ENCODE peak calls at places on chromosome 6, in eight cellular contexts. O is CD4-positive, alpha-beta T cell; J is stimulated activated CD8-positive, alpha-beta memory T cell treated with anti-CD3 and anti-CD28 coated beads, Interleukin-15, amount 100 ng/mL, for 24 hours; E is activated CD4-positive, alpha-beta T cell treated with anti-CD3 and anti-CD28 coated beads, Interleukin-2, amount 10 ng/mL, durations not matched to agents 7 days and 5 days; F is memory B cell; D is LoVo; H is upper lobe of right lung; L is COLO829. G is an unnamed sample.

GRCh38 chr6:149563203-149563927 is 2.8 kb upstream of the GINM1 start:
- DNase-seq in O (no peak), J (no peak), E (no peak), F (no peak), D (no peak), H (no peak), L (peak; percentile 31), G (no peak)

GRCh38 chr6:79167931-79168694 is 66.4 kb downstream of the HMGN3 start:
- DNase-seq in O (no peak), J (no peak), E (no peak), F (no peak), D (no peak), H (no peak), L (no peak), G (no peak)

GRCh38 chr6:140379919-140380318 is 1005.5 kb upstream of the CITED2 start:
- DNase-seq in O (no peak), J (no peak), E (no peak), F (no peak), D (no peak), H (no peak), L (no peak), G (no peak)

GRCh38 chr6:42165016-42165415 is 8.1 kb upstream of the GUCA1A start:
- DNase-seq in O (no peak), J (no peak), E (no peak), F (no peak), D (no peak), H (no peak), L (no peak), G (no peak)

GRCh38 chr6:69622230-69622629 is 174.6 kb downstream of the LMBRD1 start:
- DNase-seq in O (no peak), J (no peak), E (no peak), F (no peak), D (no peak), H (no peak), L (no peak), G (no peak)

GRCh38 chr6:99364026-99364425 is 14.6 kb upstream of the FAXC start:
- DNase-seq in O (no peak), J (no peak), E (no peak), F (no peak), D (no peak), H (no peak), L (no peak), G (no peak)

GRCh38 chr6:137115653-137116052 is 57.8 kb downstream of the IL22RA2 start:
- DNase-seq in O (no peak), J (no peak), E (no peak), F (no peak), D (no peak), H (no peak), L (no peak), G (no peak)

GRCh38 chr6:51887859-51888258 is 199.6 kb downstream of the PKHD1 start:
- DNase-seq in O (no peak), J (no peak), E (no peak), F (no peak), D (no peak), H (no peak), L (no peak), G (no peak)

GRCh38 chr6:16404456-16404855 is 166.1 kb downstream of the GMPR start:
- DNase-seq in O (no peak), J (no peak), E (no peak), F (no peak), D (no peak), H (no peak), L (no peak), G (no peak)

GRCh38 chr6:52975580-52975979 is 19.5 kb downstream of the GSTA4 start:
- DNase-seq in O (no peak), J (no peak), E (no peak), F (no peak), D (no peak), H (no peak), L (no peak), G (no peak)

GRCh38 chr6:157867155-157867559 is 44.1 kb downstream of the SNX9 start:
- DNase-seq in O (no peak), J (no peak), E (peak; percentile 26), F (no peak), D (no peak), H (no peak), L (peak; percentile 24), G (no peak)

GRCh38 chr6:1285589-1286340 is 26.1 kb upstream of the FOXQ1 start:
- DNase-seq in O (no peak), J (no peak), E (no peak), F (no peak), D (no peak), H (no peak), L (no peak), G (no peak)

GRCh38 chr6:103874575-103874974 is 985.1 kb downstream of the HACE1 start:
- DNase-seq in O (no peak), J (no peak), E (no peak), F (no peak), D (no peak), H (no peak), L (no peak), G (no peak)

GRCh38 chr6:130293800-130294199 is 71.0 kb upstream of the SAMD3 start:
- DNase-seq in O (peak; percentile 13), J (no peak), E (peak; percentile 60), F (no peak), D (peak; percentile 31), H (no peak), L (peak; percentile 30), G (no peak)

GRCh38 chr6:16201706-16202105 is 36.7 kb upstream of the GMPR start:
- DNase-seq in O (no peak), J (no peak), E (no peak), F (no peak), D (no peak), H (no peak), L (no peak), G (no peak)

GRCh38 chr6:158445426-158446085 is 114.3 kb upstream of the TMEM181 start:
- DNase-seq in O (no peak), J (no peak), E (no peak), F (no peak), D (no peak), H (no peak), L (no peak), G (no peak)